ENCODE peak calls at places on chromosomes 3 and 15, in seven cellular contexts. H is neural crest cell, F is breast epithelium, K is choroid plexus epithelial cell, Y is endothelial cell, U is WTC11, V is heart left ventricle. O is an unnamed sample.
A peak's percentile ranks its signal among the peaks of the same experiment; 100 is the strongest.

GRCh38 chr3:52891164-52891563 is 6.2 kb downstream of the STIMATE start:
- DNase-seq in H (no peak), F (no peak), K (no peak), Y (no peak), U (no peak), V (no peak), O (no peak)

GRCh38 chr15:89129123-89129815 is 41.0 kb downstream of the ABHD2 start:
- DNase-seq in H (peak; percentile 9), F (no peak), K (peak; percentile 52), Y (peak; percentile 51), U (peak; percentile 81), V (peak; percentile 66), O (no peak)

GRCh38 chr3:176147251-176147650 is 1050.0 kb downstream of the TBL1XR1 start:
- DNase-seq in H (no peak), F (no peak), K (no peak), Y (no peak), U (no peak), V (no peak), O (no peak)

GRCh38 chr3:169759256-169759655 is 5.6 kb downstream of the TERC start:
- DNase-seq in H (no peak), F (no peak), K (peak; percentile 63), Y (no peak), U (no peak), V (no peak), O (no peak)

GRCh38 chr15:82081904-82082810 is 36.3 kb upstream of the MEX3B start:
- DNase-seq in H (no peak), F (no peak), K (peak; percentile 92), Y (peak; percentile 28), U (peak; percentile 54), V (no peak), O (no peak)

GRCh38 chr15:59376735-59377134 is 4.1 kb upstream of the MYO1E start:
- DNase-seq in H (no peak), F (no peak), K (peak; percentile 66), Y (no peak), U (no peak), V (no peak), O (no peak)

GRCh38 chr15:40046721-40047412 is 7.9 kb upstream of the SRP14 start:
- DNase-seq in H (no peak), F (no peak), K (peak; percentile 75), Y (no peak), U (no peak), V (no peak), O (no peak)

GRCh38 chr3:107258285-107258684 is 119.0 kb upstream of the CCDC54 start:
- DNase-seq in H (no peak), F (no peak), K (peak; percentile 50), Y (no peak), U (no peak), V (no peak), O (no peak)

GRCh38 chr3:84959470-84960380 is 936 bp downstream of the CADM2 start:
- DNase-seq in H (no peak), F (no peak), K (no peak), Y (peak; percentile 8), U (peak; percentile 71), V (no peak), O (no peak)

GRCh38 chr3:23676093-23676492 is 129.7 kb upstream of the UBE2E1 start:
- DNase-seq in H (no peak), F (no peak), K (peak; percentile 14), Y (no peak), U (no peak), V (no peak), O (no peak)

GRCh38 chr3:69542265-69543079 is 156.6 kb upstream of the FRMD4B start:
- DNase-seq in H (peak; percentile 36), F (no peak), K (no peak), Y (peak; percentile 51), U (peak; percentile 64), V (peak; percentile 70), O (no peak)

GRCh38 chr3:124174463-124174862 is 182.5 kb upstream of the ROPN1 start:
- DNase-seq in H (no peak), F (no peak), K (peak; percentile 1), Y (no peak), U (no peak), V (no peak), O (no peak)

GRCh38 chr3:11568503-11569155 is 75.1 kb downstream of the VGLL4 start:
- DNase-seq in H (no peak), F (peak; percentile 80), K (peak; percentile 87), Y (no peak), U (no peak), V (peak; percentile 80), O (peak; percentile 55)

GRCh38 chr3:46709721-46710120 is 7.9 kb downstream of the PRSS50 start:
- DNase-seq in H (no peak), F (no peak), K (no peak), Y (no peak), U (peak; percentile 3), V (no peak), O (no peak)

GRCh38 chr3:192317564-192317963 is 409.8 kb downstream of the FGF12 start:
- DNase-seq in H (no peak), F (no peak), K (no peak), Y (no peak), U (no peak), V (no peak), O (no peak)

GRCh38 chr3:65493371-65493882 is 545.3 kb downstream of the MAGI1 start:
- DNase-seq in H (no peak), F (no peak), K (no peak), Y (no peak), U (no peak), V (no peak), O (no peak)

DNA sequence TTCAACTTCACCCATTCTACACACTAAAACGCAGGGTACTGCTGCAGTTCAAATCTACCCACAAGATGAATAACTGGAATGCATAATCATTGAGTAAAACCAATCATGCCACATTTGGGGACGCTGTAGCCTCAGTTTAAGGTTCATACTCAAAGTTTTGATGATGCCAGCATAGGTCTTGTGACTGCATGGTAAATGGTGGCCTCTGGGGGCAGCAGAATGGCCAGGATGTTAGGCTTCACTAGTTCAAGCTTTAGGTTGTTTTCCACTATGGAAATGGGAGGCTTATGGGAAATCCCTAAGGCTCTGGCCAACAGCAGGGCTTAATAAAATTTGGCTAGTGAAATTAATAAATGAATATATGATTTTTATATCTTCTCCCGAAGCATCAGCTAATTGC is 104.3 kb upstream of the TSC22D2 start:
- DNase-seq in H (no peak), F (no peak), K (no peak), Y (peak; percentile 11), U (peak; percentile 34), V (no peak), O (no peak)
- TF ChIP-seq CTCF in H (peak; percentile 50), F (no peak), K (peak; percentile 29), Y (peak; percentile 40), U (peak; percentile 28), V (peak; percentile 28), O (no peak)

GRCh38 chr3:174620855-174621457 is 238.2 kb upstream of the NAALADL2 start:
- DNase-seq in H (no peak), F (no peak), K (no peak), Y (no peak), U (no peak), V (no peak), O (no peak)

GRCh38 chr3:174619244-174619643 is 239.9 kb upstream of the NAALADL2 start:
- DNase-seq in H (no peak), F (no peak), K (no peak), Y (no peak), U (no peak), V (no peak), O (no peak)

GRCh38 chr3:174618368-174618767 is 240.8 kb upstream of the NAALADL2 start:
- DNase-seq in H (no peak), F (no peak), K (peak; percentile 10), Y (no peak), U (no peak), V (no peak), O (no peak)

GRCh38 chr3:174620138-174620537 is 239.0 kb upstream of the NAALADL2 start:
- DNase-seq in H (no peak), F (no peak), K (peak; percentile 55), Y (no peak), U (no peak), V (no peak), O (no peak)
- TF ChIP-seq CTCF in H (peak; percentile 51), F (no peak), K (peak; percentile 60), Y (peak; percentile 64), U (no peak), V (peak; percentile 26), O (no peak)

DNA sequence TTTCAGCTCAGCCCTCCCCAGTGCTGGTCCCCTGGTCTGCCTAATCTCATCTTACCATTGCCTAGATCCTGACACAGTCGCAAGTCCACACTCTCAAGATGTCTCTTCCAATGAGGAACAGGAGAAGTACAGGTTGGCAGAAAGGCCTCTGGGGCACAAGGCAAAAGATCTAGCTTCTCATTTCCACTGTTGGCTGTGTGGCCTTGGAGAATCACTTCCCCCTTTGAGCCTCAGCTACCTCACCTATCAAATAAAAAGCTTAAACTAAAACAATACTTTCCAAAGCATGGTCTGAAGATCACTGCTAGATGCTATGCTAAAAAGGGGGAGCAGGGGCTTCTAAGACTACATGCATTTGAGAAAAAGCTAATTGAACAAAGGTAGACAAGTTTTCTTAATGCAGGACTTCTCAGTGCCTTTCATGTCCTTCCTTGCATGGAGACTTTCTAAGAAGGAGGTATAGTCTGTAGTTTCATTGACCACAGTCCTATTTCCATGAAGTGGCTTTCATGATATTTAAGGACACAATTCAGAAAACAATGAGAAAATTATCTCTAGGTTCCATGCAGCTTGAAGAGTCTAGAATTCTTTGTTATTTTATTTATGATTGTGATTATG is 118.0 kb upstream of the RAD18 start:
- DNase-seq in H (no peak), F (no peak), K (no peak), Y (no peak), U (no peak), V (no peak), O (no peak)
- TF ChIP-seq CTCF in H (no peak), F (no peak), K (no peak), Y (no peak), U (no peak), V (no peak), O (no peak)

GRCh38 chr15:69375151-69375790 is 38.9 kb upstream of the KIF23 start:
- DNase-seq in H (no peak), F (no peak), K (no peak), Y (no peak), U (no peak), V (no peak), O (no peak)

GRCh38 chr15:69377137-69377536 is 37.0 kb upstream of the KIF23 start:
- DNase-seq in H (no peak), F (no peak), K (no peak), Y (no peak), U (no peak), V (no peak), O (no peak)

GRCh38 chr15:69380726-69381105 is 33.4 kb upstream of the KIF23 start:
- DNase-seq in H (no peak), F (no peak), K (no peak), Y (no peak), U (no peak), V (no peak), O (no peak)

GRCh38 chr15:69384626-69385025 is 29.5 kb upstream of the KIF23 start:
- DNase-seq in H (no peak), F (no peak), K (no peak), Y (no peak), U (no peak), V (peak; percentile 12), O (no peak)

DNA sequence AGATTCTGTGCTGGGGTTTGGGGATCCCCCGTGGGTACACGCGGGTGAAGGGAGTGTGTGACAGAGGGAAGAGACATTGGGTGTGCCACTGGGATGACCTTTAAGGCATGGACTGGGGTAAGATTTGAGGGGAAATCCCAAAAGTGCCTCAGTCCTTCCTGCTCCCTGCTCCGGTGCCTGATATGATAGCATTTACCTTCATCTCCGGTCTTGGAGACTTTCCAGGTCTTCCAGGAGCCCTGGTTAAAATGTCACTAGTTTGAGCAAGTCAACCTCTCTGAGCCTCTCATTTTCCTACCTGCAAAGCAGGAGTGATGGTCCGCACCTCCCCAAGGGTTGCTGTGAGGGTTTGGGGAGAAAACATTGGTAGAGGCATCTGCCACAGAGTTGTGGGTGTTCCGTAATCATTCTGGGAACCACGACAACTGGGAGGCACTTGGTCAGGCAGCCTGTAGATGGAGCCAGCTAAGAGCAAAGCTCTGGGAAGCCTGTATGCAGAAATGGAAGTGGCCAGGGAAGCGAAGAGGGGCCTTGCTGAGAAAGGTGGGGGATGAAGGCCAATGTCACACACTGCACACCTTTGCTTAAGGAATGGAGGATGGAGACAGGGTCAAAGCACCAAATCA is 33.9 kb upstream of the KIF23 start:
- DNase-seq in H (no peak), F (no peak), K (peak; percentile 51), Y (peak; percentile 25), U (peak; percentile 65), V (no peak), O (no peak)
- TF ChIP-seq CTCF in H (peak; percentile 16), F (no peak), K (peak; percentile 61), Y (no peak), U (no peak), V (no peak), O (no peak)

O was measured in omental fat pad.